ENCODE peak calls at places on chromosomes 7 and 10, in six cellular contexts. One of them, this sample, is unnamed.

GRCh38 chr10:17504547-17505245 is 50.3 kb upstream of the ST8SIA6 start:
- DNase-seq in left lung: no peak
- DNase-seq in tibial nerve: no peak
- DNase-seq in GM12878: no peak
- DNase-seq in PC-3: peak; percentile 28
- DNase-seq in OCI-LY7: no peak
- DNase-seq in this sample: peak; percentile 84

GRCh38 chr10:100886099-100886498 is 26.7 kb upstream of the SLF2 start:
- DNase-seq in OCI-LY7: no peak
- DNase-seq in left lung: no peak
- DNase-seq in tibial nerve: no peak
- DNase-seq in GM12878: no peak
- DNase-seq in PC-3: no peak
- DNase-seq in this sample: no peak

GRCh38 chr10:58951087-58951486 is 225.4 kb upstream of the PHYHIPL start:
- DNase-seq in tibial nerve: no peak
- DNase-seq in PC-3: no peak
- DNase-seq in left lung: no peak
- DNase-seq in GM12878: no peak
- DNase-seq in OCI-LY7: no peak
- DNase-seq in this sample: no peak

GRCh38 chr7:72492446-72492845 is 80.3 kb upstream of the CALN1 start:
- DNase-seq in PC-3: no peak
- DNase-seq in left lung: no peak
- DNase-seq in tibial nerve: no peak
- DNase-seq in GM12878: no peak
- DNase-seq in OCI-LY7: no peak
- DNase-seq in this sample: no peak

GRCh38 chr10:15859865-15860691 is at the start of gene MINDY3:
- DNase-seq in OCI-LY7: peak; percentile 91
- DNase-seq in left lung: peak; percentile 91
- DNase-seq in PC-3: peak; percentile 64
- DNase-seq in GM12878: peak; percentile 26
- DNase-seq in tibial nerve: peak; percentile 74
- DNase-seq in this sample: peak; percentile 76

GRCh38 chr10:61047011-61047410 is 103.0 kb upstream of the RHOBTB1 start:
- DNase-seq in tibial nerve: no peak
- DNase-seq in GM12878: no peak
- DNase-seq in left lung: no peak
- DNase-seq in PC-3: peak; percentile 53
- DNase-seq in OCI-LY7: no peak
- DNase-seq in this sample: no peak

GRCh38 chr10:29482591-29483421 is 152.0 kb downstream of the SVIL start:
- DNase-seq in left lung: no peak
- DNase-seq in tibial nerve: no peak
- DNase-seq in OCI-LY7: peak; percentile 75
- DNase-seq in GM12878: no peak
- DNase-seq in PC-3: no peak
- DNase-seq in this sample: peak; percentile 77

GRCh38 chr7:151790826-151791379 is 86.0 kb downstream of the PRKAG2 start:
- DNase-seq in PC-3: no peak
- DNase-seq in tibial nerve: no peak
- DNase-seq in left lung: no peak
- DNase-seq in GM12878: no peak
- DNase-seq in OCI-LY7: no peak
- DNase-seq in this sample: no peak

GRCh38 chr10:38027992-38028391 is 17.5 kb downstream of the ZNF33A start:
- DNase-seq in tibial nerve: no peak
- DNase-seq in GM12878: no peak
- DNase-seq in PC-3: peak; percentile 68
- DNase-seq in OCI-LY7: no peak
- DNase-seq in left lung: no peak
- DNase-seq in this sample: no peak

GRCh38 chr7:84546403-84546802 is 351.8 kb upstream of the SEMA3A start:
- DNase-seq in left lung: peak; percentile 43
- DNase-seq in OCI-LY7: no peak
- DNase-seq in GM12878: no peak
- DNase-seq in PC-3: no peak
- DNase-seq in tibial nerve: no peak
- DNase-seq in this sample: no peak

GRCh38 chr10:87095241-87095945 is 387 bp downstream of the SHLD2 start:
- DNase-seq in OCI-LY7: peak; percentile 75
- DNase-seq in GM12878: peak; percentile 43
- DNase-seq in tibial nerve: peak; percentile 56
- DNase-seq in left lung: peak; percentile 95
- DNase-seq in PC-3: peak; percentile 59
- DNase-seq in this sample: peak; percentile 88

GRCh38 chr7:46811529-46811928 is 770.4 kb downstream of the TNS3 start:
- DNase-seq in left lung: no peak
- DNase-seq in tibial nerve: peak; percentile 33
- DNase-seq in GM12878: no peak
- DNase-seq in OCI-LY7: no peak
- DNase-seq in PC-3: peak; percentile 59
- DNase-seq in this sample: peak; percentile 73

GRCh38 chr7:55246181-55246580 is 119.0 kb upstream of the LANCL2 start:
- DNase-seq in left lung: no peak
- DNase-seq in tibial nerve: no peak
- DNase-seq in GM12878: no peak
- DNase-seq in OCI-LY7: no peak
- DNase-seq in PC-3: peak; percentile 13
- DNase-seq in this sample: no peak

GRCh38 chr10:60031664-60032063 is 125.3 kb upstream of the CCDC6 start:
- DNase-seq in left lung: no peak
- DNase-seq in OCI-LY7: no peak
- DNase-seq in tibial nerve: peak; percentile 31
- DNase-seq in PC-3: peak; percentile 40
- DNase-seq in GM12878: peak; percentile 23
- DNase-seq in this sample: no peak
- H3K27ac ChIP-seq in left lung: no peak overlapping the region
- H3K27ac ChIP-seq in OCI-LY7: no peak overlapping the region
- H3K27ac ChIP-seq in tibial nerve: no peak overlapping the region
- H3K27ac ChIP-seq in PC-3: no peak overlapping the region
- H3K27ac ChIP-seq in GM12878: no peak overlapping the region
- H3K27ac ChIP-seq in this sample: no peak overlapping the region

GRCh38 chr7:150340024-150340749 is 1.2 kb downstream of the RARRES2 start:
- DNase-seq in OCI-LY7: no peak
- DNase-seq in left lung: no peak
- DNase-seq in tibial nerve: peak; percentile 29
- DNase-seq in GM12878: no peak
- DNase-seq in PC-3: no peak
- DNase-seq in this sample: no peak

GRCh38 chr7:150337659-150338081 is 3.8 kb downstream of the RARRES2 start:
- DNase-seq in tibial nerve: no peak
- DNase-seq in OCI-LY7: no peak
- DNase-seq in PC-3: no peak
- DNase-seq in GM12878: no peak
- DNase-seq in left lung: no peak
- DNase-seq in this sample: no peak

GRCh38 chr7:150338166-150338829 is 3.1 kb downstream of the RARRES2 start:
- DNase-seq in GM12878: no peak
- DNase-seq in tibial nerve: no peak
- DNase-seq in left lung: no peak
- DNase-seq in PC-3: no peak
- DNase-seq in OCI-LY7: no peak
- DNase-seq in this sample: no peak

GRCh38 chr7:150340875-150341262 is 560 bp downstream of the RARRES2 start:
- DNase-seq in left lung: peak; percentile 76
- DNase-seq in OCI-LY7: no peak
- DNase-seq in GM12878: no peak
- DNase-seq in tibial nerve: no peak
- DNase-seq in PC-3: no peak
- DNase-seq in this sample: no peak

GRCh38 chr7:150339369-150339768 is 2.1 kb downstream of the RARRES2 start:
- DNase-seq in left lung: no peak
- DNase-seq in PC-3: no peak
- DNase-seq in OCI-LY7: no peak
- DNase-seq in GM12878: no peak
- DNase-seq in tibial nerve: no peak
- DNase-seq in this sample: no peak
- H3K27ac ChIP-seq in left lung: no peak overlapping the region
- H3K27ac ChIP-seq in PC-3: no peak overlapping the region
- H3K27ac ChIP-seq in OCI-LY7: no peak overlapping the region
- H3K27ac ChIP-seq in GM12878: no peak overlapping the region
- H3K27ac ChIP-seq in tibial nerve: peak overlapping the region; percentile 91
- H3K27ac ChIP-seq in this sample: no peak overlapping the region

DNA sequence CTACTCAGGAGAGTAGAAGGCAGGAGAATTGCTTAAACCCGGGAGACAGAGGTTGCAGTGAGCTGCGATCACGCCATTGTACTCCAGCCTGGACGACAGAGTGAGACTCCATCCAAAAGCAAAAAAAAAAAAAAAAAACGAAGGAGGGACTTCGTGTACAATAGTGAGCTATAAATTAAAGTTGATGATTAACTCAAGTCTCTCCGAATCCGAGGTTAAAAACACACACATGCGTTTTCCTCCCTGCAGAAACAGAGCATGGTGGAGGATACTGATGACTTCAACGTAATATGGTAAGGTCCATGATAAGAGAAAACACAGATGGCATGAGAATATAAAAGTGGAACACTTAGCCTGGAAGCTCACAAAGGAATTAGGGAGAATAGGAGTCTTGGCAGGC is 20.2 kb upstream of the GSTK1 start:
- DNase-seq in GM12878: no peak
- DNase-seq in left lung: no peak
- DNase-seq in OCI-LY7: no peak
- DNase-seq in PC-3: no peak
- DNase-seq in tibial nerve: no peak
- DNase-seq in this sample: no peak
- H3K27ac ChIP-seq in GM12878: no peak overlapping the region
- H3K27ac ChIP-seq in left lung: no peak overlapping the region
- H3K27ac ChIP-seq in OCI-LY7: no peak overlapping the region
- H3K27ac ChIP-seq in PC-3: no peak overlapping the region
- H3K27ac ChIP-seq in tibial nerve: no peak overlapping the region
- H3K27ac ChIP-seq in this sample: no peak overlapping the region

DNA sequence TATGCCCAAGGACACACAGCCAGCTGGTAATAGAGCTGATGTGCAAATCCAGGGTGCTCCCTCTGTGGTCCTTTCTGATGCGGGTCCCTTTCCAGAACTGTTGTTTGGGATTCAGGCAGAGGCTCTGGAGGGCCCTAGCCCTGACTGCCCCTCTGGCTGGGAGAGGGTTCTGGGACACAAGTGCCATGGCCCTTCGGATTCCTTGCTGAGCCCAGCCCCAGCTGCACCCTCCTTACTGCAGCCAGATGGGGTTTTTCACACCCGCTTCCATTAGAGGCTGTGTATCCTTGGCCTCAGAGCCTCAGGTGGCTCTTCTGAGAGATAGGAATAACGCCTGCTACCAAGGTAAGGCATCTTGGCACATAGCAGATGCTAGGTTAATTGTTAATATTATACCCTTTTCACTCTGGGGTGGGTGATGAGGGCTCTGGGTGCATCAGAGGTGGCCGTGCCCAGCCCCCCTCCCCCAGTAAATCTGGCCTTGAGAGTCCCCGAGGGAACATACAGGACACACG is 89.8 kb upstream of the LRRC4 start:
- DNase-seq in left lung: no peak
- DNase-seq in PC-3: no peak
- DNase-seq in OCI-LY7: no peak
- DNase-seq in tibial nerve: no peak
- DNase-seq in GM12878: no peak
- DNase-seq in this sample: no peak
- H3K27ac ChIP-seq in left lung: no peak overlapping the region
- H3K27ac ChIP-seq in PC-3: no peak overlapping the region
- H3K27ac ChIP-seq in OCI-LY7: no peak overlapping the region
- H3K27ac ChIP-seq in tibial nerve: no peak overlapping the region
- H3K27ac ChIP-seq in GM12878: no peak overlapping the region
- H3K27ac ChIP-seq in this sample: no peak overlapping the region

GRCh38 chr10:23533212-23533611 is 94.3 kb downstream of the OTUD1 start:
- DNase-seq in OCI-LY7: no peak
- DNase-seq in GM12878: no peak
- DNase-seq in PC-3: no peak
- DNase-seq in tibial nerve: no peak
- DNase-seq in left lung: no peak
- DNase-seq in this sample: no peak

GRCh38 chr10:23534761-23535160 is 95.9 kb downstream of the OTUD1 start:
- DNase-seq in PC-3: no peak
- DNase-seq in GM12878: no peak
- DNase-seq in left lung: no peak
- DNase-seq in OCI-LY7: no peak
- DNase-seq in tibial nerve: no peak
- DNase-seq in this sample: no peak

GRCh38 chr10:23535381-23535780 is 96.5 kb downstream of the OTUD1 start:
- DNase-seq in tibial nerve: no peak
- DNase-seq in PC-3: peak; percentile 11
- DNase-seq in left lung: no peak
- DNase-seq in OCI-LY7: no peak
- DNase-seq in GM12878: no peak
- DNase-seq in this sample: no peak

GRCh38 chr10:23530079-23530478 is 91.2 kb downstream of the OTUD1 start:
- DNase-seq in left lung: no peak
- DNase-seq in OCI-LY7: peak; percentile 38
- DNase-seq in tibial nerve: no peak
- DNase-seq in PC-3: peak; percentile 25
- DNase-seq in GM12878: no peak
- DNase-seq in this sample: no peak

DNA sequence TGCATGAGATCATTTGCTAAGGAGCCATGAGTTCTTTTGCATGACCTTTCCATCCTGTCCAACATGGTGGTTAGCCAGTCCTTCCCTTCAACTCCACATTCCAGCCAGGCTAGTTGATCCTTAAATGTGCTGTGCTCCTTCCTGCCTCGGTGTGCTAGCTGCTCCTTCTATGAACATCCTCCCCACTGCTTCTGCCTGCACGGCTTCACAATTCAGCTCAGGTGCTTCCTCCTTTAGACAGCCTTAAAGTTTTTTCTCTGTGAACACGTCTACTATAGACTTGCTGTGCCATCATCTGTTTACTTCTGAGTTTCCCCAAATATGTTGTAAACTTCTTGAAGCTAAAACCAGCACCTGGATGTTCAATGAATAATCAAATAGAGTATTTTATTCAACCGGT is 95.5 kb downstream of the OTUD1 start:
- DNase-seq in PC-3: no peak
- DNase-seq in tibial nerve: no peak
- DNase-seq in left lung: no peak
- DNase-seq in OCI-LY7: peak; percentile 9
- DNase-seq in GM12878: no peak
- DNase-seq in this sample: no peak
- H3K27ac ChIP-seq in PC-3: no peak overlapping the region
- H3K27ac ChIP-seq in tibial nerve: no peak overlapping the region
- H3K27ac ChIP-seq in left lung: no peak overlapping the region
- H3K27ac ChIP-seq in OCI-LY7: no peak overlapping the region
- H3K27ac ChIP-seq in GM12878: no peak overlapping the region
- H3K27ac ChIP-seq in this sample: no peak overlapping the region

GRCh38 chr10:20144268-20144667 is 328.0 kb downstream of the PLXDC2 start:
- DNase-seq in OCI-LY7: no peak
- DNase-seq in left lung: no peak
- DNase-seq in GM12878: no peak
- DNase-seq in PC-3: no peak
- DNase-seq in tibial nerve: no peak
- DNase-seq in this sample: no peak

GRCh38 chr10:20146004-20146403 is 329.8 kb downstream of the PLXDC2 start:
- DNase-seq in left lung: no peak
- DNase-seq in PC-3: no peak
- DNase-seq in GM12878: no peak
- DNase-seq in tibial nerve: no peak
- DNase-seq in OCI-LY7: no peak
- DNase-seq in this sample: no peak

GRCh38 chr10:20142311-20142710 is 326.1 kb downstream of the PLXDC2 start:
- DNase-seq in OCI-LY7: no peak
- DNase-seq in PC-3: no peak
- DNase-seq in tibial nerve: no peak
- DNase-seq in left lung: no peak
- DNase-seq in GM12878: no peak
- DNase-seq in this sample: no peak

GRCh38 chr10:20147679-20148078 is 331.4 kb downstream of the PLXDC2 start:
- DNase-seq in PC-3: no peak
- DNase-seq in left lung: no peak
- DNase-seq in GM12878: no peak
- DNase-seq in OCI-LY7: no peak
- DNase-seq in tibial nerve: no peak
- DNase-seq in this sample: no peak
- H3K27ac ChIP-seq in PC-3: no peak overlapping the region
- H3K27ac ChIP-seq in left lung: no peak overlapping the region
- H3K27ac ChIP-seq in GM12878: no peak overlapping the region
- H3K27ac ChIP-seq in OCI-LY7: no peak overlapping the region
- H3K27ac ChIP-seq in tibial nerve: no peak overlapping the region
- H3K27ac ChIP-seq in this sample: no peak overlapping the region